ENCODE peak calls at places on chromosome 5, in five cellular contexts. C is stimulated activated CD8-positive, alpha-beta memory T cell treated with anti-CD3 and anti-CD28 coated beads, Interleukin-12 subunit alpha, Interleukin-12 subunit beta, amount 100 ng/mL, for 1 hour; K is upper lobe of right lung; R is AG10803; P is DMS 273 treated with DMSO at 0.1 percent for 48 hours. Q is an unnamed sample.

GRCh38 chr5:126100767-126101166 is 322.4 kb upstream of the GRAMD2B start:
- DNase-seq in C (no peak), K (no peak), R (no peak), P (no peak), Q (peak)

GRCh38 chr5:83475540-83476469 is 4.3 kb downstream of the VCAN start:
- DNase-seq in C (no peak), K (no peak), R (peak), P (no peak), Q (peak)

GRCh38 chr5:176658007-176658599 is 10.8 kb downstream of the TSPAN17 start:
- DNase-seq in C (peak), K (peak), R (peak), P (peak), Q (peak)

GRCh38 chr5:94103507-94104245 is 362.3 kb upstream of the POU5F2 start:
- DNase-seq in C (no peak), K (no peak), R (no peak), P (no peak), Q (no peak)

GRCh38 chr5:111551569-111552275 is 39.4 kb upstream of the STARD4 start:
- DNase-seq in C (no peak), K (no peak), R (no peak), P (no peak), Q (no peak)

GRCh38 chr5:60677831-60678664 is 21.9 kb downstream of the DEPDC1B start:
- DNase-seq in C (no peak), K (no peak), R (peak), P (no peak), Q (peak)

GRCh38 chr5:36459191-36460135 is 146.9 kb upstream of the SLC1A3 start:
- DNase-seq in C (no peak), K (no peak), R (no peak), P (no peak), Q (no peak)

GRCh38 chr5:137753227-137753985 is 757 bp downstream of the HNRNPA0 start:
- DNase-seq in C (no peak), K (peak), R (no peak), P (no peak), Q (peak)

GRCh38 chr5:36740259-36740898 is 134.0 kb downstream of the SLC1A3 start:
- DNase-seq in C (no peak), K (no peak), R (no peak), P (peak), Q (no peak)

GRCh38 chr5:53262348-53262970 is 152.9 kb upstream of the MOCS2 start:
- DNase-seq in C (no peak), K (no peak), R (peak), P (no peak), Q (peak)

GRCh38 chr5:72818866-72819534 is 2.5 kb downstream of the TNPO1 start:
- DNase-seq in C (no peak), K (peak), R (peak), P (peak), Q (peak)

GRCh38 chr5:146039420-146039819 is 66.0 kb downstream of the PLAC8L1 start:
- DNase-seq in C (no peak), K (no peak), R (no peak), P (no peak), Q (no peak)

GRCh38 chr5:55218966-55219365 is 8.1 kb downstream of the MCIDAS start:
- DNase-seq in C (no peak), K (peak), R (no peak), P (no peak), Q (no peak)

GRCh38 chr5:14593326-14594036 is 11.9 kb downstream of the OTULINL start:
- DNase-seq in C (no peak), K (no peak), R (peak), P (no peak), Q (peak)

GRCh38 chr5:128082551-128083032 is 974 bp upstream of the SLC12A2 start:
- DNase-seq in C (no peak), K (no peak), R (no peak), P (peak), Q (no peak)